ENCODE peak calls at places on chromosomes 3 and 15, in five cellular contexts. T is body of pancreas, G is left lung, O is lower lobe of right lung, V is mucosa of descending colon. I is an unnamed sample.

GRCh38 chr3:22980346-22980745 is 222.8 kb upstream of the UBE2E2 start:
- ATAC-seq in V (no peak), O (no peak), G (peak), T (no peak), I (no peak)

GRCh38 chr15:91975241-91975978 is 121.9 kb downstream of the SLCO3A1 start:
- ATAC-seq in T (no peak), V (peak), G (peak), O (peak), I (no peak)

GRCh38 chr3:43872901-43873300 is 182.2 kb downstream of the ABHD5 start:
- ATAC-seq in G (no peak), T (no peak), O (no peak), V (no peak), I (no peak)

GRCh38 chr3:27914199-27914598 is 192.1 kb upstream of the EOMES start:
- ATAC-seq in G (no peak), T (no peak), O (no peak), V (no peak), I (no peak)

GRCh38 chr15:90138071-90138833 is 36.0 kb upstream of the IDH2 start:
- ATAC-seq in O (peak), V (no peak), T (no peak), G (peak), I (peak)

GRCh38 chr3:62103531-62103930 is 269.8 kb downstream of the FEZF2 start:
- ATAC-seq in V (no peak), O (no peak), G (no peak), T (no peak), I (no peak)

GRCh38 chr3:129000742-129001100 is 383 bp upstream of the EFCC1 start:
- ATAC-seq in O (peak), T (no peak), V (no peak), G (no peak), I (peak)

GRCh38 chr15:71349736-71350515 is 234.7 kb downstream of the THSD4 start:
- ATAC-seq in O (no peak), V (no peak), T (no peak), G (no peak), I (peak)

GRCh38 chr3:33187368-33187634 is 31.3 kb downstream of the SUSD5 start:
- ATAC-seq in O (no peak), G (no peak), V (no peak), T (no peak), I (no peak)

GRCh38 chr3:88542916-88543315 is 393.2 kb downstream of the C3orf38 start:
- ATAC-seq in O (no peak), V (no peak), T (no peak), G (no peak), I (no peak)

GRCh38 chr3:67653425-67654098 is 850 bp downstream of the SUCLG2 start:
- ATAC-seq in T (peak), V (peak), O (peak), G (peak), I (no peak)

GRCh38 chr3:58206406-58207011 is 4.3 kb downstream of the DNASE1L3 start:
- ATAC-seq in V (peak), T (peak), G (no peak), O (no peak), I (no peak)

GRCh38 chr15:36156855-36157521 is 422.4 kb upstream of the CDIN1 start:
- ATAC-seq in O (peak), G (peak), T (no peak), V (peak), I (peak)

GRCh38 chr3:123424999-123425386 is 23.9 kb downstream of the ADCY5 start:
- ATAC-seq in G (no peak), O (no peak), T (peak), V (no peak), I (peak)

GRCh38 chr15:68149059-68149458 is 56.1 kb downstream of the CALML4 start:
- ATAC-seq in V (no peak), O (no peak), T (no peak), G (no peak), I (no peak)

GRCh38 chr3:18418173-18418572 is 7.0 kb downstream of the SATB1 start:
- ATAC-seq in V (no peak), G (no peak), T (no peak), O (no peak), I (no peak)

GRCh38 chr3:62090066-62090465 is 283.3 kb downstream of the FEZF2 start:
- ATAC-seq in T (no peak), V (no peak), G (no peak), O (no peak), I (no peak)

GRCh38 chr3:48215019-48215418 is 8.3 kb upstream of the CAMP start:
- ATAC-seq in V (peak), G (peak), T (peak), O (peak), I (peak)

GRCh38 chr15:79337591-79337990 is 26.7 kb downstream of the TMED3 start:
- ATAC-seq in G (no peak), O (no peak), T (no peak), V (no peak), I (no peak)

GRCh38 chr3:194425399-194425798 is 26.3 kb upstream of the GP5 start:
- ATAC-seq in T (no peak), V (no peak), G (no peak), O (no peak), I (no peak)

GRCh38 chr15:49421991-49422390 is 1.1 kb upstream of the FGF7 start:
- ATAC-seq in O (peak), T (peak), G (peak), V (peak), I (peak)

GRCh38 chr3:126485956-126486884 is 10.5 kb upstream of the ZXDC start:
- ATAC-seq in G (no peak), O (no peak), T (no peak), V (no peak), I (no peak)

GRCh38 chr3:145395421-145395820 is 765.6 kb downstream of the PLOD2 start:
- ATAC-seq in O (no peak), T (no peak), V (no peak), G (no peak), I (no peak)

GRCh38 chr3:76107935-76108570 is 322.7 kb upstream of the ZNF717 start:
- ATAC-seq in V (no peak), G (peak), O (no peak), T (peak), I (no peak)

GRCh38 chr15:29611057-29611456 is 211.2 kb downstream of the TJP1 start:
- ATAC-seq in V (no peak), G (no peak), O (no peak), T (no peak), I (no peak)

GRCh38 chr15:61697796-61698195 is 362.5 kb downstream of the VPS13C start:
- ATAC-seq in O (no peak), T (no peak), V (no peak), G (no peak), I (no peak)

GRCh38 chr15:61700803-61701202 is 359.4 kb downstream of the VPS13C start:
- ATAC-seq in T (no peak), O (no peak), V (peak), G (no peak), I (no peak)

GRCh38 chr15:61701455-61701854 is 358.8 kb downstream of the VPS13C start:
- ATAC-seq in T (no peak), V (peak), O (no peak), G (no peak), I (no peak)

GRCh38 chr15:61702224-61703120 is 357.8 kb downstream of the VPS13C start:
- ATAC-seq in T (no peak), O (no peak), G (no peak), V (peak), I (no peak)
- TF ChIP-seq CTCF in T (no peak), O (no peak), G (no peak), V (no peak), I (no peak)

GRCh38 chr3:107643038-107643883 is 120.5 kb downstream of the BBX start:
- ATAC-seq in V (no peak), O (no peak), T (no peak), G (no peak), I (no peak)
- TF ChIP-seq CTCF in V (no peak), O (no peak), T (no peak), G (no peak), I (no peak)

DNA sequence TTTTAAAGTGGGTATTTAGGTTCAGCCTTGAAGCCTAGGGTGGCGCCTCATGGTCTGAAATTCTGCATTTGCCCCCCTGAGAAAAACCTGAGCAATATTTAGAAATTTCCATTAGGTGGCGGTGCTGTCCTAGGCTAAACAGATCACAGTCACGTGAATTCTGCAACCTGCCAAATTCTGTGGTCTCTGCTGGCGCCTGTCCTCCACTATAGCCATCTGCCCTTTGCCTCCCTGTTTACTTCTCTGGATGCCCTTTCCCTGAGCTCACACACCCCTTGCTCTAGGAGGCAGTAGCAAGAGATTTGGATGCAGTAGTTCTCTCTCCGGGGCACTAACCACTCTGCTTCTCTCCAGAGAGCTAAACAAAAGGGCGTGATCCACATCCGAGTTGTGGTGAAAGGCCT is 9.1 kb downstream of the MRPS11 start:
- ATAC-seq in O (no peak), G (no peak), T (peak), V (peak), I (peak)
- TF ChIP-seq CTCF in O (no peak), G (no peak), T (peak), V (no peak), I (no peak)

DNA sequence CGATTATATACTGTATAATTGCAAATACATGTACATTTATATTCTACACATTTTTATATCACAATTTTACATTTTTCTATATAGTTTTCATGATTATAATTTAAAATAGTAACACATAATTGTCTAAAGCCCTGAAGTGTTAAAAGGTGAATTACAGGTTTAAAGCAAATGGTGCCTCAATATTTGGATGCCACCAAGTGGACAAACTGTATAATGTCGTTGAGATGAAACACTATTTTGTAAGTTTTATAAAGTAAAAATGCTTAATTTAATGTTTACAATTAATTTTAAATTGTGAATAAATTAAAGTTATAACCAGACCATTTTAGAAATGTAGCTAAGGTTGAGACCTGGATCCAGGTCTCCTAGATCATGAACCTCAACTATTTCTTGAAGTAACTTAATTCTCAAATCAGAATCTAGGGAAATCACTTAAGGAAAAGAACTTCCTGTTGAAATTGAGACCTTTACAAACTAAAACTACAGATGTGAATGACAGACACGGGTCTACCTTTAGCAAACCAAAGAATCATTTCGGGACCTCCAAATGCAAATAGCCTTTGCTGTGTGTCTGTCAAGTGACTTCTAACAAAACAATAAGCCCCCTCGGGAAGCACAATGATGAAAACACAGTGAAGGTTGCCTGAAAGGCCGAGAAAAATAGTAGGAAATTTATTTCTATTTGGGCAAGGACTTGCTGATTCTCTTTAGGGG is 37.8 kb downstream of the EHHADH start:
- ATAC-seq in T (peak), O (no peak), G (peak), V (peak), I (no peak)
- TF ChIP-seq CTCF in T (peak), O (peak), G (peak), V (peak), I (no peak)